ENCODE peak calls at places on chromosomes 6 and 20, in eight cellular contexts. K is activated T-helper 1 cell treated with anti-CD3 and anti-CD28 coated beads, Interleukin-12 subunit alpha, Interleukin-12 subunit beta, Interleukin-2, Interleukin-4 antibody, amounts not matched to agents 30 ng/mL and 10 ng/mL and 1 ng/mL, durations not matched to agents 14 hours and 24 hours and 36 hours; Y is A172; X is mesenteric fat pad; W is GM12865; B is SW480; V is GF-D8; C is fibroblast of mammary gland. T is an unnamed sample.

GRCh38 chr20:17636523-17637412 is 45.3 kb downstream of the RRBP1 start:
- DNase-seq in Y (no peak), W (no peak), V (no peak), C (peak), K (no peak), B (no peak), X (no peak), T (no peak)

GRCh38 chr20:38725959-38726848 is 1.9 kb downstream of the SLC32A1 start:
- DNase-seq in V (no peak), B (no peak), C (peak), K (no peak), Y (no peak), W (peak), X (no peak), T (peak)

GRCh38 chr6:77030929-77031674 is 432.2 kb downstream of the HTR1B start:
- DNase-seq in B (no peak), X (no peak), C (peak), V (no peak), K (no peak), W (no peak), Y (peak), T (no peak)

GRCh38 chr6:124879992-124880355 is 82.3 kb upstream of the RNF217 start:
- DNase-seq in C (no peak), V (no peak), Y (no peak), K (no peak), B (no peak), X (no peak), W (no peak), T (no peak)

GRCh38 chr20:49054032-49054643 is 8.0 kb downstream of the CSE1L start:
- DNase-seq in X (no peak), V (no peak), K (no peak), B (no peak), C (no peak), Y (no peak), W (peak), T (no peak)

GRCh38 chr20:46901638-46902037 is 7.0 kb downstream of the EYA2 start:
- DNase-seq in V (no peak), K (no peak), C (no peak), X (no peak), Y (no peak), B (peak), W (no peak), T (no peak)

GRCh38 chr6:31541059-31541657 is 645 bp downstream of the DDX39B start:
- DNase-seq in B (peak), C (peak), V (peak), X (no peak), Y (peak), W (peak), K (peak), T (peak)

GRCh38 chr6:167543602-167544506 is 219.0 kb downstream of the TTLL2 start:
- DNase-seq in Y (no peak), B (no peak), C (peak), V (no peak), K (no peak), X (no peak), W (no peak), T (no peak)

GRCh38 chr6:32995448-32995847 is 13.9 kb downstream of the HLA-DOA start:
- DNase-seq in W (no peak), C (no peak), B (no peak), V (no peak), Y (no peak), X (no peak), K (no peak), T (no peak)

GRCh38 chr6:157556671-157557430 is 175.9 kb downstream of the ZDHHC14 start:
- DNase-seq in C (no peak), Y (no peak), B (no peak), X (peak), W (peak), K (no peak), V (no peak), T (peak)

T was measured in activated CD8-positive, alpha-beta T cell treated with anti-CD3 and anti-CD28 coated beads, Interleukin-2, amount 10 ng/mL, durations not matched to agents 7 days and 5 days.